ENCODE peak calls at places on chromosomes 2 and 18, in five cellular contexts. One of them, this sample, is unnamed.

GRCh38 chr18:46668135-46668534 is 11.1 kb upstream of the LOXHD1 start:
- DNase-seq in thyroid gland: peak
- DNase-seq in NB4: no peak
- DNase-seq in body of pancreas: no peak
- DNase-seq in GM23248: no peak
- DNase-seq in this sample: no peak

GRCh38 chr2:171999125-171999524 is 628 bp upstream of the METAP1D start:
- DNase-seq in thyroid gland: no peak
- DNase-seq in NB4: no peak
- DNase-seq in body of pancreas: no peak
- DNase-seq in GM23248: peak
- DNase-seq in this sample: no peak

GRCh38 chr2:40348665-40349064 is 103.2 kb downstream of the SLC8A1 start:
- DNase-seq in thyroid gland: no peak
- DNase-seq in NB4: no peak
- DNase-seq in body of pancreas: no peak
- DNase-seq in GM23248: peak
- DNase-seq in this sample: no peak

GRCh38 chr2:94725543-94725942 is 145.7 kb upstream of the TEKT4 start:
- DNase-seq in thyroid gland: no peak
- DNase-seq in NB4: no peak
- DNase-seq in body of pancreas: no peak
- DNase-seq in GM23248: no peak
- DNase-seq in this sample: no peak

GRCh38 chr2:109210431-109211200 is 81.6 kb downstream of the SH3RF3 start:
- DNase-seq in thyroid gland: no peak
- DNase-seq in NB4: no peak
- DNase-seq in body of pancreas: no peak
- DNase-seq in GM23248: peak
- DNase-seq in this sample: no peak

GRCh38 chr2:99810241-99810640 is 320.4 kb upstream of the REV1 start:
- DNase-seq in thyroid gland: no peak
- DNase-seq in NB4: no peak
- DNase-seq in body of pancreas: no peak
- DNase-seq in GM23248: no peak
- DNase-seq in this sample: no peak

GRCh38 chr18:48605408-48605845 is 66.6 kb downstream of the CTIF start:
- DNase-seq in thyroid gland: no peak
- DNase-seq in NB4: peak
- DNase-seq in body of pancreas: no peak
- DNase-seq in GM23248: no peak
- DNase-seq in this sample: peak

GRCh38 chr18:475202-475624 is 25.3 kb downstream of the COLEC12 start:
- DNase-seq in thyroid gland: no peak
- DNase-seq in NB4: no peak
- DNase-seq in body of pancreas: no peak
- DNase-seq in GM23248: peak
- DNase-seq in this sample: no peak

GRCh38 chr2:170530803-170531564 is 184.2 kb upstream of the SP5 start:
- DNase-seq in thyroid gland: no peak
- DNase-seq in NB4: no peak
- DNase-seq in body of pancreas: no peak
- DNase-seq in GM23248: no peak
- DNase-seq in this sample: no peak

GRCh38 chr2:203498161-203498560 is 36.9 kb downstream of the RAPH1 start:
- DNase-seq in thyroid gland: no peak
- DNase-seq in NB4: peak
- DNase-seq in body of pancreas: no peak
- DNase-seq in GM23248: peak
- DNase-seq in this sample: no peak

GRCh38 chr18:55220523-55220922 is 261.3 kb upstream of the CCDC68 start:
- DNase-seq in thyroid gland: no peak
- DNase-seq in NB4: no peak
- DNase-seq in body of pancreas: no peak
- DNase-seq in GM23248: no peak
- DNase-seq in this sample: peak

GRCh38 chr18:27124196-27124595 is 60.9 kb downstream of the CHST9 start:
- DNase-seq in thyroid gland: no peak
- DNase-seq in NB4: no peak
- DNase-seq in body of pancreas: no peak
- DNase-seq in GM23248: no peak
- DNase-seq in this sample: no peak

GRCh38 chr2:120436885-120437603 is 91.1 kb downstream of the INHBB start:
- DNase-seq in thyroid gland: peak
- DNase-seq in NB4: peak
- DNase-seq in body of pancreas: peak
- DNase-seq in GM23248: peak
- DNase-seq in this sample: peak

GRCh38 chr2:9966491-9967022 is 15.1 kb downstream of the GRHL1 start:
- DNase-seq in thyroid gland: no peak
- DNase-seq in NB4: no peak
- DNase-seq in body of pancreas: no peak
- DNase-seq in GM23248: no peak
- DNase-seq in this sample: no peak

GRCh38 chr2:62215306-62216064 is 19.6 kb downstream of the B3GNT2 start:
- DNase-seq in thyroid gland: peak
- DNase-seq in NB4: no peak
- DNase-seq in body of pancreas: no peak
- DNase-seq in GM23248: peak
- DNase-seq in this sample: no peak

GRCh38 chr2:5409925-5410360 is 282.2 kb upstream of the SOX11 start:
- DNase-seq in thyroid gland: no peak
- DNase-seq in NB4: no peak
- DNase-seq in body of pancreas: no peak
- DNase-seq in GM23248: no peak
- DNase-seq in this sample: no peak

GRCh38 chr2:235402444-235402843 is 91.4 kb upstream of the AGAP1 start:
- DNase-seq in thyroid gland: no peak
- DNase-seq in NB4: no peak
- DNase-seq in body of pancreas: no peak
- DNase-seq in GM23248: no peak
- DNase-seq in this sample: no peak

GRCh38 chr18:5311273-5312009 is 15.9 kb upstream of the ZBTB14 start:
- DNase-seq in thyroid gland: no peak
- DNase-seq in NB4: no peak
- DNase-seq in body of pancreas: no peak
- DNase-seq in GM23248: peak
- DNase-seq in this sample: no peak

GRCh38 chr2:177633910-177634294 is 241.3 kb downstream of the AGPS start:
- DNase-seq in thyroid gland: no peak
- DNase-seq in NB4: no peak
- DNase-seq in body of pancreas: no peak
- DNase-seq in GM23248: peak
- DNase-seq in this sample: no peak

GRCh38 chr2:10278029-10278762 is 24.5 kb upstream of the HPCAL1 start:
- DNase-seq in thyroid gland: peak
- DNase-seq in NB4: peak
- DNase-seq in body of pancreas: peak
- DNase-seq in GM23248: peak
- DNase-seq in this sample: peak

GRCh38 chr18:64044616-64045015 is 74.7 kb downstream of the SERPINB8 start:
- DNase-seq in thyroid gland: no peak
- DNase-seq in NB4: no peak
- DNase-seq in body of pancreas: no peak
- DNase-seq in GM23248: no peak
- DNase-seq in this sample: no peak

GRCh38 chr2:72004976-72005375 is 142.7 kb downstream of the CYP26B1 start:
- DNase-seq in thyroid gland: no peak
- DNase-seq in NB4: no peak
- DNase-seq in body of pancreas: no peak
- DNase-seq in GM23248: no peak
- DNase-seq in this sample: no peak

GRCh38 chr18:72910045-72910444 is 42.3 kb upstream of the NETO1 start:
- DNase-seq in thyroid gland: no peak
- DNase-seq in NB4: no peak
- DNase-seq in body of pancreas: no peak
- DNase-seq in GM23248: no peak
- DNase-seq in this sample: no peak

GRCh38 chr18:13577091-13577697 is 149.2 kb downstream of the FAM210A start:
- DNase-seq in thyroid gland: no peak
- DNase-seq in NB4: peak
- DNase-seq in body of pancreas: peak
- DNase-seq in GM23248: peak
- DNase-seq in this sample: peak

GRCh38 chr18:25351280-25351772 is 640 bp downstream of the ZNF521 start:
- DNase-seq in thyroid gland: peak
- DNase-seq in NB4: no peak
- DNase-seq in body of pancreas: no peak
- DNase-seq in GM23248: peak
- DNase-seq in this sample: no peak

GRCh38 chr18:25352629-25353005 is 651 bp upstream of the ZNF521 start:
- DNase-seq in thyroid gland: peak
- DNase-seq in NB4: no peak
- DNase-seq in body of pancreas: no peak
- DNase-seq in GM23248: no peak
- DNase-seq in this sample: no peak

GRCh38 chr18:25351773-25352628 is at the start of gene ZNF521:
- DNase-seq in thyroid gland: peak
- DNase-seq in NB4: peak
- DNase-seq in body of pancreas: peak
- DNase-seq in GM23248: peak
- DNase-seq in this sample: peak

GRCh38 chr18:25350561-25351201 is 1.3 kb downstream of the ZNF521 start:
- DNase-seq in thyroid gland: peak
- DNase-seq in NB4: no peak
- DNase-seq in body of pancreas: no peak
- DNase-seq in GM23248: peak
- DNase-seq in this sample: peak

DNA sequence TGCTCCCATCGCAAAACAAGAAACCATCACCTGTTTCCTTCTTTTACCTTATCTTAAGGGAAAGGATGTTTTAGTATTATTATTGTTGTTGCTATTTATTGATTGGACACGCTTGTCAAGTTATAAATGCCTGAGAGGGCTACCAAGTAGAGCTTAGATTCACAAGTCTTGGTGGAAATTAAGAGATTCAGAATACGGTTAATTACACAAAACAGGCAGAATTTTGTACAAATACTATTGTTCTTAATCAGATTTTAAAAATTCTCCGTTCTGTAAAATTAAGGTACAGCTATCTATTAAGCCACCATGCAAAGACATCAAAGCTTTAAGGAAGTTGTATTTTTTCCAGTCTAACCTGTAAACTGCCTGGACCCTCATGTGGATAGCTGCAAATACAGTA is 1.1 kb upstream of the ZNF521 start:
- DNase-seq in thyroid gland: no peak
- DNase-seq in NB4: no peak
- DNase-seq in body of pancreas: no peak
- DNase-seq in GM23248: no peak
- DNase-seq in this sample: no peak
- H3K4me3 ChIP-seq in thyroid gland: no peak
- H3K4me3 ChIP-seq in NB4: no peak
- H3K4me3 ChIP-seq in body of pancreas: no peak
- H3K4me3 ChIP-seq in GM23248: peak
- H3K4me3 ChIP-seq in this sample: no peak

DNA sequence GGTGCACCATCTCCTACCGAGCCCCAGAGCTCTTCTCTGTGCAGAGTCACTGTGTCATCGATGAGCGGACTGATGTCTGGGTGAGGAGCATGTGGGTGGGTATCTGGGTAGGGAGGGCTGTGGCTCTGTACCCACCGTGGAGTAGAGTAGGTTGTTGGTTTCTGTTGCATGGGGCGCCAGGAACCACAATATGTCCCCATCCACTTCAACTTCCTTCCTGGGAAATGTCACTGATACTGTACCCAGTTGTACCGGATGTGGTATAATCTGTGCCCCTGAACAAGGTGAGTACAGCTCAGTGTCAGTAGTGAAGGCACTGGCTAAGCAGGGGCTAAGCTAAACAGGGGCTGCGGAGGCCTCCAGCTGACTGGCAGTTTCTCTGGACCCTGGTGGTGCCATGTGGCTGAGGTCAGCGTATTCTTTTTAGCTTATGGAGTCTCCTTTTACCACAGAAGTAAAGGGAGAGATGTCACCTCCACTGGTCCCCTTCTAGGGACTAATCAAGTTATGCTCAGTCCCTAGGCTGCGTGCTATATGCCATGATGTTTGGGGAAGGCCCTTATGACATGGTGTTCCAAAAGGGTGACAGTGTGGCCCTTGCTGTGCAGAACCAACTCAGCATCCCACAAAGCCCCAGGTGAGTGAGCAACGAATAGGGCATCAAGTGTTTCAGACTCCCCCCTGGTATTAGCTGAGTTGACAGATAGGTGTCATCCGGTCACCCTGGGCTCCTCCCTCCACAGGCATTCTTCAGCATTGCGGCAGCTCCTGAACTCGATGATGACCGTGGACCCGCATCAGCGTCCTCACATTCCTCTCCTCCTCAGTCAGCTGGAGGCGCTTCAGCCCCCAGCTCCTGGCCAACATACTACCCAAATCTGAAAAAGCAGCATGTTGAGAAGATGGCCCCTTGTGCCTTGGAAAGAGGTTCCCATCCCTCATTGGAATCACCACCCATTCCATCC is 2.7 kb downstream of the STK16 start:
- DNase-seq in thyroid gland: no peak
- DNase-seq in NB4: peak
- DNase-seq in body of pancreas: peak
- DNase-seq in GM23248: no peak
- DNase-seq in this sample: peak
- H3K4me3 ChIP-seq in thyroid gland: no peak
- H3K4me3 ChIP-seq in NB4: peak
- H3K4me3 ChIP-seq in body of pancreas: no peak
- H3K4me3 ChIP-seq in GM23248: no peak
- H3K4me3 ChIP-seq in this sample: no peak

DNA sequence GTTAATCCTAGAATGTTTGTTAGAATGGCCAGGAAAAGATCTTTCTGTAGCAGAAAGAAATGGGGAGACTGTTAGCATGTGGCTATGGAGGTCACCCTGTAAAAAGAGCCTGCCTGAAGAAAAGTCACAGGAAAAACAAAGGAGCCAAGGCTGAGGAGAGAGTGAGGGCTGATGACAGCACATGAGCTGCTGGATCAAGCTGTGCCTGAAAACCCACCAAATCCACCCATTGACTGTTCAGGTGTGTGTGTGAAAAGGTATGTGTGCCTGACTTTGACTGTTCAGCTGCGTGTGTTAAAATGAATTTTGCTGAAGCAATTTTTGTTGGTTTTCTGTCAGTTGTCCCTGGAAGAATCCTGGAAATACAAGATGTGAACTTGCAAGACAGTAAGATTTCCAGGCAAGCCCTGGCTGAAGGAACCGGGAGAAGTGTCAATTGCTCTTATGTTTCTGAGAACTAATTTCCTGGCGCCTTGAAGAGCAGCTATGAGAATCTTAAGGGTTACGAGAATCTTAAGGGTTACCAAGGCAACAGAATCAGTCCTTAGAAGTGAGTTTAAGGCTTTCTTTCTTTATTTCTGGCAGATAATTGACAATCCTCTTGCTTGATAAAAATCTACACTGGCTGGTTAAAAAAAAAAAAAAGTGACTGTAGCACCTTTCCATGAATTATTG is 73.0 kb upstream of the LGALSL start:
- DNase-seq in thyroid gland: no peak
- DNase-seq in NB4: no peak
- DNase-seq in body of pancreas: no peak
- DNase-seq in GM23248: no peak
- DNase-seq in this sample: no peak
- H3K4me3 ChIP-seq in thyroid gland: no peak
- H3K4me3 ChIP-seq in NB4: no peak
- H3K4me3 ChIP-seq in body of pancreas: no peak
- H3K4me3 ChIP-seq in GM23248: no peak
- H3K4me3 ChIP-seq in this sample: no peak

GRCh38 chr2:241272722-241273551 is 42.5 kb downstream of the HDLBP start:
- DNase-seq in thyroid gland: peak
- DNase-seq in NB4: peak
- DNase-seq in body of pancreas: peak
- DNase-seq in GM23248: peak
- DNase-seq in this sample: peak
- H3K4me3 ChIP-seq in thyroid gland: peak
- H3K4me3 ChIP-seq in NB4: peak
- H3K4me3 ChIP-seq in body of pancreas: peak
- H3K4me3 ChIP-seq in GM23248: peak
- H3K4me3 ChIP-seq in this sample: peak